ENCODE peak calls at places on chromosomes 5 and 9, in eight cellular contexts. U, V, D, K, N, E, L and M are unnamed samples.

GRCh38 chr9:27654629-27655285 is 81.5 kb upstream of the C9orf72 start:
- DNase-seq in U (no peak), V (no peak), D (peak), K (no peak), N (no peak), E (no peak), L (no peak), M (no peak)

GRCh38 chr5:119411935-119412623 is 40.2 kb upstream of the HSD17B4 start:
- DNase-seq in U (peak), V (peak), D (peak), K (peak), N (peak), E (peak), L (no peak), M (peak)

GRCh38 chr9:87342743-87343142 is 154.9 kb upstream of the DAPK1 start:
- DNase-seq in U (no peak), V (peak), D (no peak), K (peak), N (peak), E (peak), L (no peak), M (no peak)

GRCh38 chr9:97773723-97774122 is 76.6 kb upstream of the XPA start:
- DNase-seq in U (peak), V (no peak), D (no peak), K (peak), N (peak), E (peak), L (no peak), M (no peak)

GRCh38 chr9:6894135-6894534 is 136.4 kb downstream of the KDM4C start:
- DNase-seq in U (no peak), V (no peak), D (no peak), K (no peak), N (no peak), E (no peak), L (no peak), M (no peak)

GRCh38 chr5:42592401-42592800 is 164.2 kb upstream of the CCDC152 start:
- DNase-seq in U (no peak), V (no peak), D (no peak), K (no peak), N (no peak), E (no peak), L (no peak), M (no peak)

GRCh38 chr5:82162568-82162967 is 115.6 kb downstream of the RPS23 start:
- DNase-seq in U (no peak), V (no peak), D (no peak), K (no peak), N (no peak), E (no peak), L (no peak), M (no peak)

GRCh38 chr5:176812269-176813259 is 2.2 kb downstream of the UNC5A start:
- DNase-seq in U (no peak), V (no peak), D (no peak), K (no peak), N (peak), E (no peak), L (no peak), M (peak)

GRCh38 chr5:168047669-168048111 is 243.8 kb upstream of the WWC1 start:
- DNase-seq in U (peak), V (no peak), D (peak), K (peak), N (no peak), E (no peak), L (no peak), M (no peak)

GRCh38 chr5:123512631-123513461 is 869 bp downstream of the CSNK1G3 start:
- DNase-seq in U (peak), V (peak), D (peak), K (peak), N (peak), E (peak), L (no peak), M (peak)

GRCh38 chr9:137534256-137535119 is 15.7 kb downstream of the PNPLA7 start:
- DNase-seq in U (peak), V (no peak), D (no peak), K (no peak), N (peak), E (peak), L (no peak), M (peak)

GRCh38 chr5:17819786-17820185 is 185.5 kb downstream of the TAF11L14 start:
- DNase-seq in U (peak), V (no peak), D (no peak), K (no peak), N (no peak), E (no peak), L (no peak), M (no peak)

GRCh38 chr5:97085787-97086181 is 56.6 kb downstream of the LIX1 start:
- DNase-seq in U (no peak), V (no peak), D (no peak), K (no peak), N (no peak), E (no peak), L (no peak), M (no peak)

GRCh38 chr5:153569036-153569435 is 78.6 kb downstream of the GRIA1 start:
- DNase-seq in U (no peak), V (no peak), D (no peak), K (no peak), N (no peak), E (peak), L (no peak), M (no peak)

GRCh38 chr5:170108266-170108785 is 2.6 kb downstream of the FOXI1 start:
- DNase-seq in U (no peak), V (no peak), D (no peak), K (no peak), N (no peak), E (no peak), L (no peak), M (no peak)

GRCh38 chr5:169429044-169429443 is 128.1 kb upstream of the SLIT3 start:
- DNase-seq in U (no peak), V (no peak), D (no peak), K (peak), N (peak), E (peak), L (no peak), M (no peak)

GRCh38 chr9:37592108-37592951 is at the start of gene TOMM5:
- DNase-seq in U (peak), V (peak), D (peak), K (peak), N (peak), E (peak), L (peak), M (peak)

GRCh38 chr9:109381011-109381729 is 60.3 kb upstream of the EPB41L4B start:
- DNase-seq in U (peak), V (no peak), D (no peak), K (no peak), N (peak), E (no peak), L (no peak), M (no peak)

GRCh38 chr9:4301302-4301701 is 1.4 kb upstream of the GLIS3 start:
- DNase-seq in U (peak), V (no peak), D (no peak), K (no peak), N (peak), E (peak), L (peak), M (no peak)

GRCh38 chr5:125485003-125485641 is 738.7 kb upstream of the ZNF608 start:
- DNase-seq in U (peak), V (no peak), D (no peak), K (no peak), N (peak), E (peak), L (peak), M (no peak)

GRCh38 chr5:123700624-123701023 is 188.6 kb downstream of the CSNK1G3 start:
- DNase-seq in U (peak), V (no peak), D (no peak), K (no peak), N (peak), E (peak), L (peak), M (peak)

GRCh38 chr9:107890921-107891465 is 401.4 kb upstream of the KLF4 start:
- DNase-seq in U (no peak), V (no peak), D (no peak), K (no peak), N (peak), E (no peak), L (no peak), M (no peak)

GRCh38 chr5:39765381-39765780 is 340.6 kb upstream of the DAB2 start:
- DNase-seq in U (peak), V (no peak), D (no peak), K (no peak), N (peak), E (peak), L (no peak), M (no peak)

GRCh38 chr9:130431536-130432303 is 13.0 kb upstream of the ASS1 start:
- DNase-seq in U (no peak), V (peak), D (no peak), K (no peak), N (no peak), E (no peak), L (no peak), M (no peak)

GRCh38 chr9:134968011-134968822 is 50.5 kb upstream of the FCN1 start:
- DNase-seq in U (peak), V (peak), D (peak), K (no peak), N (peak), E (no peak), L (no peak), M (peak)

GRCh38 chr5:117590944-117591343 is 1016.3 kb upstream of the SEMA6A start:
- DNase-seq in U (peak), V (no peak), D (no peak), K (no peak), N (no peak), E (no peak), L (no peak), M (no peak)

GRCh38 chr9:132547976-132548730 is 34.3 kb upstream of the BARHL1 start:
- DNase-seq in U (no peak), V (peak), D (no peak), K (no peak), N (no peak), E (no peak), L (no peak), M (no peak)

GRCh38 chr5:107215581-107215980 is 455.2 kb downstream of the EFNA5 start:
- DNase-seq in U (no peak), V (no peak), D (no peak), K (no peak), N (no peak), E (no peak), L (no peak), M (no peak)

GRCh38 chr9:117403403-117403811 is 11.4 kb downstream of the ASTN2 start:
- DNase-seq in U (no peak), V (no peak), D (no peak), K (no peak), N (no peak), E (no peak), L (no peak), M (no peak)

GRCh38 chr5:2902186-2902585 is 150.7 kb upstream of the IRX2 start:
- DNase-seq in U (no peak), V (no peak), D (no peak), K (no peak), N (no peak), E (no peak), L (no peak), M (no peak)

GRCh38 chr5:76953551-76954382 is 922 bp downstream of the CRHBP start:
- DNase-seq in U (peak), V (peak), D (peak), K (no peak), N (no peak), E (no peak), L (no peak), M (no peak)

GRCh38 chr5:76947064-76947463 is 5.8 kb upstream of the CRHBP start:
- DNase-seq in U (no peak), V (no peak), D (no peak), K (no peak), N (no peak), E (no peak), L (no peak), M (no peak)

GRCh38 chr5:76956033-76956432 is 3.2 kb downstream of the CRHBP start:
- DNase-seq in U (no peak), V (no peak), D (no peak), K (no peak), N (no peak), E (no peak), L (no peak), M (no peak)

GRCh38 chr5:76954383-76954763 is 1.5 kb downstream of the CRHBP start:
- DNase-seq in U (no peak), V (no peak), D (no peak), K (no peak), N (no peak), E (no peak), L (no peak), M (no peak)

DNA sequence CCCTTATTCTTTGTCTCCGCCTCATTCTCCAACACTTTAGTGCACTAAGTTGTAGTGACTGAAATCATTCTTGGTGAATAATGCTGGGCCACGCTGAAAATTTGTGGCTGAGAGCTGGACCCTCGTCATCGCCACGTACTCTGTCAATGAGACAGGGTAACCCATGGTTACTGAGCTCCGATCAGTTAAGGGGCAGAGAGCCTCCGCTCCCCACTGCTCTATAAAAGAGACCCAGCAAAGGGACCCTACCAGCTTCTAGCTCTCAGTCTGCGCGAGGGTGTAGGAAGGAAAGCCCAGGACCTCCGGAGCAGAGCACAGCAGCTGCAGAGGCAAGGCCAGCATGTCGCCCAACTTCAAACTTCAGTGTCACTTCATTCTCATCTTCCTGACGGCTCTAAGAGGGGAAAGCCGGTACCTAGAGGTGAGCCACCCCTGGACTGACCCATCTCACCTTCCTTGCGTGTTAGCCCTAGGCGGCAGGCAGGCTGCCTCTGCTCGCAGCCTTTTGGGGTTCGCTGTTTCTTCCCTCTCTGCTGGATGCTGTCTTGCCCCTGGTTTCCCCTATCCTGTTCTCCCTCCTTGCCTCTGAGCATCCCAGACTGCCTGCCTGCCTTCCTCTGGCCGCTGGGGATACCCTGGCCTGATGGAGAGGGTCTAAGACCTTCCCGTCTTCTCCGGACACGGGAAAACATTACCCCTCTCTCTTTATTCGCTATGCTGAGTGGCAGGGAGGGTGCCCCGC is at the start of gene CRHBP:
- DNase-seq in U (no peak), V (no peak), D (no peak), K (no peak), N (no peak), E (no peak), L (no peak), M (no peak)
- H3K4me3 ChIP-seq in U (peak), V (peak), D (no peak), K (peak), N (no peak), E (no peak), L (peak), M (no peak)

GRCh38 chr5:67214036-67214435 is 17.4 kb upstream of the CD180 start:
- DNase-seq in U (peak), V (no peak), D (no peak), K (no peak), N (no peak), E (no peak), L (no peak), M (no peak)

GRCh38 chr5:67211926-67212325 is 15.3 kb upstream of the CD180 start:
- DNase-seq in U (peak), V (no peak), D (no peak), K (no peak), N (peak), E (peak), L (peak), M (no peak)

GRCh38 chr5:67214713-67215591 is 18.4 kb upstream of the CD180 start:
- DNase-seq in U (no peak), V (no peak), D (peak), K (no peak), N (no peak), E (no peak), L (no peak), M (no peak)

GRCh38 chr5:67221487-67222242 is 25.1 kb upstream of the CD180 start:
- DNase-seq in U (no peak), V (no peak), D (no peak), K (no peak), N (no peak), E (no peak), L (no peak), M (no peak)

DNA sequence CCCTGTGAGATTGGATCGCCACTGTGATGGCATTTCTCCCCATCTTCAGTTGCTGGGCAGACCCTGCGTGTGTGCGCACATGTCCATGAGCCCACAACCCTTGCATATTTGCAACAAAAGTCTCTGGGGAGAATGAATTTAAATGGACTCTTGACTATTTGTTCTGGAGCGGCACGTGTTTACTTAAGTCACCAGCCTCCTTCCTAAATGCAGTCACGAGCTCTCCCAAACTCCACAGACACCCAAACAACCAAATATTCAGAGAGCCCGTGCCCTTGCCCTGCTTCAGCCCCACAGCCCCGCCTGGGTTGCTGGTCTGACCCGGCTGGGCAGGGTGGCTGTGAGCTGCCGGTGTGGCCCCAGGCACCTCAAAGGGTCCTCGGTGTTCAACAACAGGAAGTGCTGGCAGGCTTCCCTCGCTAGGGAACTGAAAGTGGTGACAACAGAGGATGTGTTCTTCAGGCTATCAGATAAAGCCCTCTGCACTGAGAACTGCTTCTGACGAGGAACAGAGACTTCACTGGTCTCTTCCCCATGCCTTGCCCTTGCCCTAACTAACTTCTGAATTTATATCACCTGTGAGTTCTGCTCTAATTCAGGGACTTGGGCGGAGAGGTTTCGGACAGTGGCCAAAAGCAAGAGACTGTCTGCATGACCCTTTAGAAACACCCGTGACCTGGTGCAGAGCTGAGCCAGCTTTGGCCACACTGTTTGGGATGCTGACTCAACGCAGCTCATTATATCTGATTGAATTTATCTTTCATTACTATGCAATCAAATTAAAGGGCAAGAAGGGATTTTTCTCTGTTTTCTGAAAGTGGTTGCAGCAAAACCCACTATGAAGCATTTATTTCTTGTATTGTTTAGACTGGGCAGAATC is 19.2 kb upstream of the CD180 start:
- DNase-seq in U (no peak), V (peak), D (peak), K (peak), N (peak), E (no peak), L (no peak), M (no peak)
- H3K4me3 ChIP-seq in U (no peak), V (peak), D (no peak), K (peak), N (no peak), E (no peak), L (no peak), M (no peak)

DNA sequence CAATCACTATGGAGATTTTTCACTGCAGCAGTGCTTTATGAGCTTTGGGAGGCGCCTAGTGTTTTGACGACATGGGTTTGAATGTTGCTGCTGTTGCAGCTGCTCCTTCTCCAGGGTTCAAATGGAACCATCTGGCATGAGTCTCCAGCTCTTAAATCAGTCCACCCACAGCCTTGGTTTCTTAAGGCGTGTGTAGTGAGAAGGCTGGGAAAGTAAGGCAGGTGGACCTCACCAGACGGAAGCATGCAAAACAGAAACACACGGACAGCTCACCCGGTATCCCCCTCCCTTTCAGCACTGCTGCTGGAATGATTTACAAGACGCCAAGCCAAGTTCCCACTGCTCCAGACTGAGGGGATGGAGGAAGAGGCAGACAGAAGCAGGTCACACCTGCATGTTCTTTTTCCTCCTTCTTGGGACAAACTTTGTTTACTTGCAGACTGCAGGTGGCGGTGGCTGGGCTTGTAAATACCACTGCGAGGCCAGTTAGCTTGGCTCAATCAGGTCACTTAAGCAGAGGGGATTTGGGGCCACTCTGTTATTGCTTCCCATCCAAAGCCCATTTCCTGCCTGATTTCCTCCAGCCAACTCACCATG is 47.4 kb downstream of the ADAM19 start:
- DNase-seq in U (peak), V (no peak), D (no peak), K (peak), N (peak), E (peak), L (no peak), M (no peak)
- H3K4me3 ChIP-seq in U (no peak), V (no peak), D (no peak), K (no peak), N (no peak), E (no peak), L (no peak), M (no peak)

DNA sequence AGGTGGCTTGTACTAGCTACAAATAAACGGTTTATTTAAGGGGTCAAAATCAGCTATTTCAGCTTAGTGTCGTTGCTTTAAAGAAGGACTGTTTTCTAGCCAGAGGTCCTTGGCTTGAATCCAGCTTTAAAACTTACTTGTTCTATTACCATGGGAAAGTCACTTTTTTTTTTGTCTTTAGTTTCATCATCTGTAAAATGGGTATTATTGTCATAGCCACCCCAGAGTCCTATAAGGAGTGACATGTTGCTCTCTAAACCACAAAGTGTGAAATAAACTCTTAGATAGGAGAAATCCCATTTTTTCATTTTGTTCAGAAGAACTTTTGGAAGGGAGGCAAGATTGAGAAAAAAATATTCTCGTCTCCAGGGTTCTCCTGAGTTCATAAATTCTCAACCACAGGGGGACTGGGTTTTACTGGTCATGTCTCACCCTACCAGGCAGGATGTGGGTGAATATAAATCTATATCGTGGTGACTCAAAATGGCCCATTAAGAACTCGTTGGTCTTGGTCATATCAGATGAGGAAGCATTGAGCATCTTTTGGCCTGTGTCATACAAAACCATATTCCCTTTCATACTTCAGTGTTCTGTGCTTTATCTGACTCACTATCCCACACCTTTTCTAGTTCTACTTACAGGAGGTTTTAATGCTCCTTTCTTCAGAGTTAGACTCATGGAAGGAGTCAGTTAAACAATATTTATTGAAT is 202.7 kb upstream of the NR3C1 start:
- DNase-seq in U (peak), V (no peak), D (no peak), K (no peak), N (peak), E (peak), L (no peak), M (no peak)
- H3K4me3 ChIP-seq in U (no peak), V (no peak), D (no peak), K (no peak), N (no peak), E (no peak), L (no peak), M (no peak)

GRCh38 chr5:141514330-141515111 is 25.6 kb downstream of the PCDHGC5 start:
- DNase-seq in U (peak), V (no peak), D (no peak), K (no peak), N (peak), E (peak), L (no peak), M (peak)
- H3K4me3 ChIP-seq in U (no peak), V (peak), D (no peak), K (peak), N (no peak), E (no peak), L (peak), M (no peak)